ENCODE peak calls at places on chromosomes 13 and 19, in eight cellular contexts. One of them, this sample, is unnamed.

GRCh38 chr19:46634656-46635218 is 1.3 kb downstream of the GNG8 start:
- DNase-seq in endothelial cell: no peak
- DNase-seq in GM03348: no peak
- DNase-seq in retinal pigment epithelial cell: no peak
- DNase-seq in body of pancreas: no peak
- DNase-seq in SJSA1: no peak
- DNase-seq in OCI-LY7: no peak
- DNase-seq in erythroblast: no peak
- DNase-seq in this sample: no peak

GRCh38 chr13:112693831-112694497 is 4.1 kb downstream of the ATP11A start:
- DNase-seq in endothelial cell: no peak
- DNase-seq in erythroblast: peak
- DNase-seq in OCI-LY7: no peak
- DNase-seq in retinal pigment epithelial cell: no peak
- DNase-seq in SJSA1: no peak
- DNase-seq in GM03348: peak
- DNase-seq in body of pancreas: peak
- DNase-seq in this sample: peak

GRCh38 chr13:19606152-19606551 is 27.3 kb upstream of the MPHOSPH8 start:
- DNase-seq in retinal pigment epithelial cell: no peak
- DNase-seq in body of pancreas: no peak
- DNase-seq in SJSA1: no peak
- DNase-seq in erythroblast: peak
- DNase-seq in endothelial cell: no peak
- DNase-seq in OCI-LY7: no peak
- DNase-seq in GM03348: no peak
- DNase-seq in this sample: no peak

GRCh38 chr19:7550987-7551761 is 15.7 kb downstream of the PNPLA6 start:
- DNase-seq in GM03348: peak
- DNase-seq in erythroblast: no peak
- DNase-seq in OCI-LY7: peak
- DNase-seq in body of pancreas: peak
- DNase-seq in retinal pigment epithelial cell: peak
- DNase-seq in endothelial cell: peak
- DNase-seq in SJSA1: no peak
- DNase-seq in this sample: peak

GRCh38 chr13:100794575-100794974 is 120.0 kb upstream of the TMTC4 start:
- DNase-seq in OCI-LY7: no peak
- DNase-seq in body of pancreas: no peak
- DNase-seq in SJSA1: no peak
- DNase-seq in retinal pigment epithelial cell: no peak
- DNase-seq in erythroblast: no peak
- DNase-seq in endothelial cell: no peak
- DNase-seq in GM03348: no peak
- DNase-seq in this sample: no peak

GRCh38 chr13:110447058-110447511 is 114.4 kb downstream of the RAB20 start:
- DNase-seq in GM03348: peak
- DNase-seq in retinal pigment epithelial cell: no peak
- DNase-seq in body of pancreas: peak
- DNase-seq in erythroblast: no peak
- DNase-seq in endothelial cell: no peak
- DNase-seq in OCI-LY7: no peak
- DNase-seq in SJSA1: no peak
- DNase-seq in this sample: no peak

GRCh38 chr13:33349996-33350826 is 64.7 kb upstream of the STARD13 start:
- DNase-seq in body of pancreas: peak
- DNase-seq in retinal pigment epithelial cell: no peak
- DNase-seq in SJSA1: peak
- DNase-seq in GM03348: peak
- DNase-seq in OCI-LY7: no peak
- DNase-seq in erythroblast: peak
- DNase-seq in endothelial cell: peak
- DNase-seq in this sample: no peak

GRCh38 chr13:110371550-110372465 is 64.7 kb downstream of the COL4A2 start:
- DNase-seq in endothelial cell: no peak
- DNase-seq in GM03348: no peak
- DNase-seq in OCI-LY7: no peak
- DNase-seq in body of pancreas: no peak
- DNase-seq in SJSA1: no peak
- DNase-seq in erythroblast: no peak
- DNase-seq in retinal pigment epithelial cell: no peak
- DNase-seq in this sample: peak

GRCh38 chr13:61905054-61905453 is 489.4 kb upstream of the PCDH20 start:
- DNase-seq in erythroblast: no peak
- DNase-seq in endothelial cell: no peak
- DNase-seq in OCI-LY7: no peak
- DNase-seq in SJSA1: no peak
- DNase-seq in GM03348: no peak
- DNase-seq in retinal pigment epithelial cell: no peak
- DNase-seq in body of pancreas: no peak
- DNase-seq in this sample: no peak

GRCh38 chr19:34962281-34962944 is 1.6 kb downstream of the ZNF792 start:
- DNase-seq in endothelial cell: peak
- DNase-seq in GM03348: no peak
- DNase-seq in SJSA1: no peak
- DNase-seq in retinal pigment epithelial cell: no peak
- DNase-seq in OCI-LY7: peak
- DNase-seq in body of pancreas: no peak
- DNase-seq in erythroblast: no peak
- DNase-seq in this sample: no peak

GRCh38 chr13:52961196-52961845 is 67.3 kb upstream of the OLFM4 start:
- DNase-seq in retinal pigment epithelial cell: no peak
- DNase-seq in SJSA1: no peak
- DNase-seq in endothelial cell: no peak
- DNase-seq in body of pancreas: no peak
- DNase-seq in GM03348: no peak
- DNase-seq in OCI-LY7: no peak
- DNase-seq in erythroblast: no peak
- DNase-seq in this sample: no peak

GRCh38 chr13:32150794-32151193 is 119.2 kb downstream of the FRY start:
- DNase-seq in retinal pigment epithelial cell: no peak
- DNase-seq in endothelial cell: no peak
- DNase-seq in erythroblast: no peak
- DNase-seq in body of pancreas: peak
- DNase-seq in OCI-LY7: no peak
- DNase-seq in GM03348: peak
- DNase-seq in SJSA1: no peak
- DNase-seq in this sample: no peak

GRCh38 chr13:27917121-27917947 is 2.5 kb upstream of the PDX1 start:
- DNase-seq in SJSA1: no peak
- DNase-seq in OCI-LY7: no peak
- DNase-seq in body of pancreas: peak
- DNase-seq in erythroblast: no peak
- DNase-seq in endothelial cell: no peak
- DNase-seq in retinal pigment epithelial cell: no peak
- DNase-seq in GM03348: no peak
- DNase-seq in this sample: no peak

GRCh38 chr19:45681391-45682015 is 10.2 kb downstream of the SNRPD2 start:
- DNase-seq in erythroblast: peak
- DNase-seq in GM03348: peak
- DNase-seq in endothelial cell: peak
- DNase-seq in body of pancreas: peak
- DNase-seq in retinal pigment epithelial cell: peak
- DNase-seq in SJSA1: peak
- DNase-seq in OCI-LY7: peak
- DNase-seq in this sample: peak

GRCh38 chr19:28541602-28542393 is 671.2 kb downstream of the UQCRFS1 start:
- DNase-seq in retinal pigment epithelial cell: no peak
- DNase-seq in GM03348: no peak
- DNase-seq in erythroblast: no peak
- DNase-seq in body of pancreas: no peak
- DNase-seq in SJSA1: no peak
- DNase-seq in endothelial cell: no peak
- DNase-seq in OCI-LY7: no peak
- DNase-seq in this sample: no peak

GRCh38 chr13:20825476-20825875 is 51.7 kb upstream of the EEF1AKMT1 start:
- DNase-seq in erythroblast: no peak
- DNase-seq in body of pancreas: no peak
- DNase-seq in retinal pigment epithelial cell: no peak
- DNase-seq in GM03348: peak
- DNase-seq in SJSA1: no peak
- DNase-seq in OCI-LY7: peak
- DNase-seq in endothelial cell: no peak
- DNase-seq in this sample: no peak

GRCh38 chr13:27038323-27038722 is 133.3 kb downstream of the USP12 start:
- DNase-seq in body of pancreas: no peak
- DNase-seq in endothelial cell: no peak
- DNase-seq in retinal pigment epithelial cell: peak
- DNase-seq in GM03348: peak
- DNase-seq in SJSA1: no peak
- DNase-seq in erythroblast: no peak
- DNase-seq in OCI-LY7: no peak
- DNase-seq in this sample: peak

GRCh38 chr13:73800011-73800410 is 334.2 kb downstream of the KLF12 start:
- DNase-seq in endothelial cell: no peak
- DNase-seq in erythroblast: no peak
- DNase-seq in GM03348: no peak
- DNase-seq in SJSA1: no peak
- DNase-seq in body of pancreas: no peak
- DNase-seq in retinal pigment epithelial cell: no peak
- DNase-seq in OCI-LY7: no peak
- DNase-seq in this sample: no peak

GRCh38 chr13:90800082-90800746 is 547.3 kb upstream of the MIR17HG start:
- DNase-seq in endothelial cell: no peak
- DNase-seq in GM03348: no peak
- DNase-seq in body of pancreas: peak
- DNase-seq in OCI-LY7: no peak
- DNase-seq in SJSA1: no peak
- DNase-seq in erythroblast: peak
- DNase-seq in retinal pigment epithelial cell: no peak
- DNase-seq in this sample: no peak

This sample was measured in kidney epithelial cell.